ENCODE peak calls at places on chromosome 5, in nine cellular contexts. F is tibial nerve, Y is mucosa of descending colon, S is BE2C, Q is epithelial cell of esophagus, T is cardiac fibroblast, C is IMR-90, R is WERI-Rb-1, E is neural crest cell. W is an unnamed sample.

GRCh38 chr5:81788271-81788670 is 37.4 kb upstream of the SSBP2 start:
- DNase-seq in C (no peak), S (no peak), Y (no peak), E (no peak), F (no peak), T (no peak), R (no peak), Q (peak), W (no peak)

GRCh38 chr5:54458221-54458620 is 2.7 kb downstream of the HSPB3 start:
- DNase-seq in Q (no peak), T (no peak), E (no peak), S (no peak), Y (no peak), R (no peak), F (no peak), C (no peak), W (no peak)

GRCh38 chr5:21802869-21803490 is 1050.2 kb downstream of the CDH12 start:
- DNase-seq in E (no peak), Q (peak), T (peak), R (no peak), S (no peak), F (no peak), Y (no peak), C (peak), W (no peak)

GRCh38 chr5:32223972-32224608 is 50.0 kb upstream of the GOLPH3 start:
- DNase-seq in C (peak), R (no peak), F (no peak), E (no peak), Y (no peak), S (no peak), T (peak), Q (peak), W (no peak)

GRCh38 chr5:73764586-73764985 is 138.6 kb downstream of the ARHGEF28 start:
- DNase-seq in Y (no peak), F (no peak), S (no peak), T (peak), R (no peak), Q (peak), E (no peak), C (peak), W (no peak)

GRCh38 chr5:68409259-68409658 is 193.7 kb downstream of the PIK3R1 start:
- DNase-seq in E (no peak), S (no peak), F (no peak), R (no peak), T (peak), Y (no peak), Q (peak), C (peak), W (no peak)

GRCh38 chr5:10091701-10092100 is 158.0 kb downstream of the ATPSCKMT start:
- DNase-seq in C (no peak), E (no peak), Y (no peak), F (no peak), T (no peak), Q (no peak), R (no peak), S (no peak), W (no peak)

GRCh38 chr5:67998709-67999251 is 216.8 kb upstream of the PIK3R1 start:
- DNase-seq in Y (peak), R (no peak), S (no peak), Q (peak), T (peak), C (peak), E (no peak), F (peak), W (no peak)

GRCh38 chr5:55900776-55901175 is 49.6 kb downstream of the IL31RA start:
- DNase-seq in R (no peak), F (no peak), E (no peak), Y (no peak), C (no peak), Q (no peak), T (no peak), S (no peak), W (no peak)

GRCh38 chr5:96590796-96591195 is 71.4 kb upstream of the CAST start:
- DNase-seq in Q (no peak), C (no peak), F (no peak), T (no peak), R (no peak), Y (no peak), S (no peak), E (no peak), W (no peak)

GRCh38 chr5:1279443-1280151 is 15.3 kb downstream of the TERT start:
- DNase-seq in T (no peak), S (no peak), C (no peak), R (no peak), E (no peak), Q (no peak), Y (peak), F (no peak), W (peak)

GRCh38 chr5:155726267-155726666 is 600.7 kb upstream of the SGCD start:
- DNase-seq in E (peak), R (no peak), C (peak), T (peak), F (peak), Q (peak), S (no peak), Y (no peak), W (peak)

GRCh38 chr5:137843676-137844284 is 23.9 kb upstream of the MYOT start:
- DNase-seq in T (no peak), S (no peak), Q (no peak), Y (no peak), F (no peak), C (no peak), E (no peak), R (peak), W (no peak)

GRCh38 chr5:148725675-148726074 is 71.3 kb upstream of the HTR4 start:
- DNase-seq in S (no peak), T (no peak), E (no peak), C (no peak), Q (no peak), R (no peak), Y (no peak), F (no peak), W (no peak)

GRCh38 chr5:141883184-141883947 is 5.2 kb upstream of the PCDH1 start:
- DNase-seq in S (peak), E (peak), T (peak), Q (peak), R (no peak), F (no peak), Y (peak), C (peak), W (peak)

GRCh38 chr5:74639538-74640449 is 734 bp downstream of the ENC1 start:
- DNase-seq in T (peak), F (no peak), Y (peak), C (peak), Q (peak), R (peak), E (no peak), S (peak), W (peak)

GRCh38 chr5:72441861-72442540 is 65.2 kb downstream of the ZNF366 start:
- DNase-seq in S (no peak), T (peak), Q (peak), Y (no peak), F (no peak), C (peak), R (no peak), E (no peak), W (no peak)

GRCh38 chr5:179624841-179625271 is 1.4 kb upstream of the HNRNPH1 start:
- DNase-seq in F (no peak), Y (no peak), E (no peak), C (no peak), S (no peak), R (peak), T (no peak), Q (no peak), W (no peak)

GRCh38 chr5:142014911-142015584 is 2.2 kb upstream of the GNPDA1 start:
- DNase-seq in T (peak), S (peak), F (peak), C (peak), Q (peak), E (peak), Y (peak), R (no peak), W (peak)

GRCh38 chr5:79890119-79890870 is 100.8 kb downstream of the MTX3 start:
- DNase-seq in R (no peak), E (no peak), F (no peak), Q (no peak), T (no peak), S (no peak), Y (no peak), C (no peak), W (no peak)

GRCh38 chr5:156147948-156148285 is 179.0 kb upstream of the SGCD start:
- DNase-seq in Y (no peak), E (no peak), F (no peak), T (no peak), S (no peak), R (no peak), C (peak), Q (no peak), W (no peak)

GRCh38 chr5:38463634-38464521 is 92.6 kb downstream of the LIFR start:
- DNase-seq in T (peak), S (no peak), R (no peak), F (no peak), C (peak), Q (peak), Y (no peak), E (no peak), W (no peak)

GRCh38 chr5:157303667-157304327 is 37.9 kb downstream of the CYFIP2 start:
- DNase-seq in T (no peak), F (no peak), Y (no peak), C (no peak), S (no peak), E (no peak), Q (no peak), R (peak), W (peak)
- TF ChIP-seq CTCF in T (peak), F (no peak), Y (no peak), C (peak), S (no peak), E (peak), Q (no peak), R (peak), W (peak)

GRCh38 chr5:111857633-111858032 is 100.6 kb upstream of the NREP start:
- DNase-seq in S (no peak), Y (no peak), R (no peak), C (peak), T (peak), F (no peak), Q (peak), E (no peak), W (no peak)
- TF ChIP-seq CTCF in S (no peak), Y (no peak), R (no peak), C (no peak), T (peak), F (no peak), Q (no peak), E (no peak), W (no peak)

DNA sequence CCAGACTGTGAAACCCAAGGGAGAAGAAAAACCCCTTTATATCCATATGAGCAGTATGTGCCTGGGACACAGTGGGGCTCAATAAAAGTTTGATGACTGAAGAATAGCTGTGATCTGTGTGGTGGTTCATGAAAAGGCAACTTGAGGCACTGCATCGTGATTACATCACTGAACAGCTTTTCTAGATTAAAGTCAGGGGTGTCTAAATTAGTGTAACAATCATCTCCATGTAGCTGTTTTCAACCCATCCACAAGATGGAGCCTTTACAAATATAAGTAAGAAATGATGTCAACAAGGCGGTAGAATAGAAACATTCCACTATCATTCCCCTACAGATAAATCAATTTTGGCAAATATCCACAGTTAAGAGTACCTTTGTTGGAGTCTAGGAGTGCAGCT is 55.5 kb downstream of the PRRC1 start:
- DNase-seq in C (no peak), F (no peak), Y (no peak), T (peak), E (no peak), Q (peak), S (no peak), R (no peak), W (no peak)
- TF ChIP-seq CTCF in C (no peak), F (no peak), Y (no peak), T (peak), E (no peak), Q (peak), S (no peak), R (peak), W (no peak)

DNA sequence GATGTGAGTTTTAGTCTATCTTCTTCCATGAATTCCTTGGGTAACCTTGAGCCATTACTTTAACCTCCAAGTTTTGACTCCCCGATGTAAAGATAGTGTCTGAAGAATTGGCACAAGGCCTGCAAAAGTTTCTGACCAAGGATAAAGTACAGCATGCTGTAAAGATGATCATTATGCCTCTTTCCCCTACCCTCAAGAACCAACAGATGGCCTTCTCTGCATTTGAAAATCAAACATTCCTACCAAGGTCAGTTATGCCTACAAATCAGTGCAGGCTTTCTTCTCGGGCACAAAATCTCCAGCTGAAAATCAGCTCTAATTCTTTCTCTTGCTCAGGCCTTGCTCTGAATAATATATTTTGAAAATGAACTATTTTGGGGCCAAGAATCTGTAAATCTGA is 59.8 kb downstream of the PPP2R2B start:
- DNase-seq in R (no peak), E (no peak), T (no peak), F (no peak), C (no peak), S (no peak), Q (no peak), Y (no peak), W (no peak)
- TF ChIP-seq CTCF in R (peak), E (no peak), T (no peak), F (no peak), C (no peak), S (no peak), Q (no peak), Y (no peak), W (no peak)

GRCh38 chr5:88021141-88021540 is 247.5 kb downstream of the TMEM161B start:
- DNase-seq in R (no peak), Y (no peak), S (no peak), T (no peak), E (no peak), F (no peak), Q (no peak), C (no peak), W (no peak)
- TF ChIP-seq CTCF in R (no peak), Y (no peak), S (peak), T (no peak), E (no peak), F (no peak), Q (no peak), C (no peak), W (no peak)

W was measured in nephron progenitor cell.